ENCODE peak calls at places on chromosomes 4 and X, in seven cellular contexts. S is K562, J is HCT116, D is GM12878, O is H1, F is HepG2, P is SK-N-SH. E is an unnamed sample.

GRCh38 chr4:95835672-95836071 is 4.2 kb upstream of the PDHA2 start:
- DNase-seq in D (no peak), P (peak), F (no peak), J (peak), O (no peak), S (peak), E (no peak)

GRCh38 chrX:23660766-23661132 is 6.5 kb upstream of the PRDX4 start:
- DNase-seq in S (no peak), P (no peak), J (no peak), O (no peak), F (no peak), D (no peak), E (no peak)

GRCh38 chr4:68451246-68452211 is 4.3 kb downstream of the TMPRSS11E start:
- DNase-seq in S (no peak), P (no peak), D (no peak), J (no peak), F (no peak), O (no peak), E (no peak)

GRCh38 chrX:77936299-77936698 is 25.8 kb downstream of the ATP7A start:
- DNase-seq in F (no peak), O (no peak), P (no peak), S (no peak), J (no peak), D (no peak), E (no peak)

GRCh38 chr4:113170818-113171468 is 121.5 kb downstream of the ANK2 start:
- DNase-seq in J (no peak), F (peak), P (no peak), O (no peak), S (no peak), D (no peak), E (no peak)

GRCh38 chr4:24477919-24478318 is 106.4 kb downstream of the DHX15 start:
- DNase-seq in D (no peak), P (peak), O (no peak), F (no peak), J (no peak), S (no peak), E (no peak)

GRCh38 chrX:107674480-107675364 is 46.4 kb downstream of the PRPS1 start:
- DNase-seq in J (no peak), F (no peak), D (no peak), S (peak), O (no peak), P (no peak), E (no peak)

GRCh38 chrX:24081661-24082154 is 27.0 kb downstream of the EIF2S3 start:
- DNase-seq in O (peak), D (no peak), J (peak), S (no peak), P (peak), F (peak), E (peak)

GRCh38 chrX:103175944-103176753 is 38.8 kb upstream of the BEX4 start:
- DNase-seq in J (no peak), S (peak), O (peak), D (no peak), F (peak), P (peak), E (no peak)

GRCh38 chr4:105946771-105947170 is 51.5 kb downstream of the NPNT start:
- DNase-seq in O (no peak), S (no peak), F (no peak), J (no peak), P (no peak), D (no peak), E (no peak)

GRCh38 chrX:12138366-12139313 is at the start of gene FRMPD4:
- DNase-seq in S (no peak), P (peak), F (no peak), O (peak), D (no peak), J (no peak), E (no peak)

GRCh38 chrX:1222511-1223252 is 10.2 kb upstream of the CRLF2 start:
- DNase-seq in S (no peak), D (no peak), O (no peak), P (no peak), F (peak), J (no peak), E (no peak)

GRCh38 chrX:3286196-3286920 is 60.1 kb downstream of the MXRA5 start:
- DNase-seq in S (no peak), D (no peak), O (no peak), F (no peak), J (peak), P (no peak), E (no peak)

GRCh38 chrX:21745756-21746155 is 12.2 kb downstream of the SMPX start:
- DNase-seq in P (peak), O (no peak), D (no peak), J (no peak), F (no peak), S (peak), E (no peak)

GRCh38 chrX:44062842-44063241 is 89.7 kb upstream of the NDP start:
- DNase-seq in O (no peak), D (no peak), P (no peak), F (no peak), J (no peak), S (no peak), E (no peak)

GRCh38 chr4:88613417-88613875 is 21.2 kb downstream of the HERC3 start:
- DNase-seq in D (no peak), F (no peak), J (no peak), S (no peak), O (no peak), P (no peak), E (no peak)

GRCh38 chr4:137124278-137124932 is 407.9 kb downstream of the PCDH18 start:
- DNase-seq in F (peak), O (no peak), S (no peak), P (peak), J (peak), D (peak), E (peak)

GRCh38 chr4:55444822-55445221 is 49.1 kb downstream of the TMEM165 start:
- DNase-seq in F (peak), S (no peak), D (no peak), P (no peak), O (no peak), J (peak), E (no peak)
- TF ChIP-seq SIN3A in F (no peak), S (no peak), D (no peak), P (no peak), O (no peak), J (no peak), E (no peak)

DNA sequence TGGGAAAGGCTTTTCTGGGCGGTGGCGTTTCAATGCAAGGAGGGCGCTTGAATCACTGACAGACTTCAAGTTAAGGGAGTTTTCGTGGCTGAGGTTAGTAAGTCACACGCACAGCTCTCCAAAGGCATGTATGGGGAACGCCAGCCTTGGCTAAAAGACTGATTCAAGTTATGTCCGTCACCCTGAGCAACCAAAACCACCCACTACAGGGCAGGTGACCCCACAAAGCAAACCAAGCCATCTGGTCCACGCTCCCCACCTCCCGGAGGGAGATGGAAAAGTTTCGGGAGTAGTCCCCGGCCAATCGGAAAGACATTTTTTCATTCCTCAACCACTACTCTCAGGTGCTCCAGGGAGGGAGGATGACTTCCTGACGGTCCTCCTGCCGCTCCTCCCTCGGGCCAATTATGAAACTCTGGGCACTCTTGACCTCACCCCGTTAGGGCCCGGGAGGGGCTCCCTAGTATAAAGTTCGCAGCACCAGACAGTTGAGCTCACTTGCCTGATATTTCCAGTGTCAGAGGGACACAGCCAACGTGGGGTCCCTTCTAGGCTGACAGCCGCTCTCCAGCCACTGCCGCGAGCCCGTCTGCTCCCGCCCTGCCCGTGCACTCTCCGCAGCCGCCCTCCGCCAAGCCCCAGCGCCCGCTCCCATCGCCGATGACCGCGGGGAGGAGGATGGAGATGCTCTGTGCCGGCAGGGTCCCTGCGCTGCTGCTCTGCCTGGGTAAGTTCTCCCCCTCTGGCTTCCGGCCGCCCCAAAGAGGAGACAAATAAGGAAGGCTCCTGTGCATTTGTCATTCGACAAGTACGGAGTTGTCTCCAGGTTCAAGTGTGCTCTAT is at the start of gene EREG:
- DNase-seq in O (peak), P (peak), J (peak), D (no peak), S (peak), F (no peak), E (no peak)
- TF ChIP-seq CTCF in O (no peak), P (no peak), J (no peak), D (no peak), S (no peak), F (no peak), E (no peak)

DNA sequence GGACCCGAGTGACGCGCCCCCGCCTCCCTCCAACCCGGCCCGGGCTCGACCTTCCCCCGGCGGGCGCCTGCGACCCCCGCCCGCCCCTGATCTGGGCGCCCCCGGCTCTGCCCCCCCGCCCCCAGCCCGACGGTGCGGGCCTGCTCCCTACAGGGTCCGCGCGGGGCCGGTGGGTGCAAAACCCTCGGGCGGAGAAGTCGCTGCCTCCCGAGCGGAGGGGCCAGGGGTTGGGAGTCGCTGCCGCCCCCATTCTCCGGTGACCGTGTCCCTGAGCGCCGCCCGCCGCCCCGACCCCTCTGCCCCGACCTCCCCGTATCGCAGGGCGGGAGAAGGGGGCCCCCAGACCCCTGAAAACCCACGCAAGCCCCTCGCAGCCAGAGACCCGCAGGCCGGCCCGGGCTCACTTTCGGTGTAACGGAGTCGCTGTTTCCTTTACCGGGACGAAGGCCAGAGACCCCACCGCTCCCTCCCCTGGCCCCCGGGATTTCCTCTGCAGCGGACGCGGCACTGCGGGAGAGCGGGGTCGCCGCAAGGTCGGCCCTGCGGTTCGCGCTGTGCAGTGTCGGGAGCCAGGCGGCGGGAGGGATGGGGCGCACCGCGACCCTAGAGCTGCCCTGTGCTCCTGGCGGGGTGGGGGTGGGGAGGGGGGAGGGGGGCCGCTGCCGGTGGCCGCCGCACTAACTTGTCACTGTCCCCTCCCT is 729 bp upstream of the CPLX1 start:
- DNase-seq in J (no peak), F (no peak), S (peak), P (peak), O (peak), D (no peak), E (no peak)
- H3K4me3 ChIP-seq in J (no peak), F (peak), S (peak), P (no peak), O (peak), D (no peak), E (peak)

DNA sequence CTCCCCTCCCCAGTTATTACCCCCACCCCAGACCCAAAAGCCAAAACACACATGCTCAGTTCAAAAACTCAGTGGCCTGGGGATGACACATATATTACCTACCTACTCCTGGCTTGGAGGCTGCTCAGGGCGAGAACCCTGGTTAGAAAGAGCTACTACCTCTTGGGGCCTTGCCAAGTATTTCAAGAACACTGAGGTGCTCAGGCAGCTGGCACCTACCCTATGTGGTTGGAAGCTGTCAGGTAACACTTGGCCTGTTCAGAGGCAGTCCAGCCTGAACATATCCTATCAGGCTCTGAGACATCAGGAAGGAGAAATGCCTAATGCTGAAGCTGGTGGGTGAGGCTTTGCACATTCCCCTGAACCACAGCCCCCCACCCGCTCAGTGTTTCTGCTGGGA is 4.9 kb downstream of the BCAP31 start:
- DNase-seq in F (no peak), S (no peak), J (no peak), O (no peak), D (no peak), P (no peak), E (no peak)
- TF ChIP-seq SIN3A in F (no peak), S (no peak), J (no peak), O (no peak), D (no peak), P (no peak), E (no peak)

DNA sequence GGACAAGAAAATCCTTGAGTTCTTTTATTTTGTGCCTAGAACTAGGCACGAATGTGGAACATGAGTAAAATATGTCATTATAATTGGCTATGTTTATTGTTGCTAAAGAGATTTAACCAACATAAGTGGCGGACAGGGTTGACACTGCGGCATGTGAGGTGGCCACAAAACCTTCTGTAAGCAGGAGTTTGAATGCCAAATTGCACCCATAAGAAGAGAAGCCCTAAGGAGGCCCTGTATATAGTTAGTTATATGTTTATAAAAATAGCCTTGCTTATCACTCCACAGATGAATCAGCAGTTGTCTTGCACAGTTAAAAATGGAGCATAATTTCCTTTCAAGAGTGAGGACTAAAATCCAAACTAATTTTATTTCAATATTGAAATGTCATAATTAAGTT is 336.1 kb downstream of the GBA3 start:
- DNase-seq in F (no peak), S (no peak), P (no peak), D (no peak), J (no peak), O (no peak), E (no peak)
- TF ChIP-seq CTCF in F (no peak), S (no peak), P (no peak), D (no peak), J (no peak), O (no peak), E (no peak)

GRCh38 chr4:3292571-3293409 is at the start of gene RGS12:
- DNase-seq in O (peak), J (peak), D (peak), S (peak), F (peak), P (peak), E (peak)

GRCh38 chr4:3290476-3290875 is 2.3 kb upstream of the RGS12 start:
- DNase-seq in D (no peak), S (no peak), J (no peak), O (no peak), F (no peak), P (no peak), E (no peak)

GRCh38 chr4:3291411-3291968 is 1.3 kb upstream of the RGS12 start:
- DNase-seq in O (peak), P (no peak), F (peak), D (no peak), S (no peak), J (no peak), E (no peak)

GRCh38 chr4:3291969-3292570 is 751 bp upstream of the RGS12 start:
- DNase-seq in S (peak), J (peak), D (no peak), P (peak), O (peak), F (peak), E (no peak)

GRCh38 chr4:3290889-3291321 is 1.9 kb upstream of the RGS12 start:
- DNase-seq in O (no peak), F (no peak), D (no peak), S (no peak), P (no peak), J (no peak), E (no peak)
- H3K4me3 ChIP-seq in O (no peak), F (no peak), D (no peak), S (no peak), P (no peak), J (no peak), E (no peak)

GRCh38 chr4:48129307-48130014 is 4.6 kb downstream of the TXK start:
- DNase-seq in F (no peak), O (no peak), P (no peak), S (no peak), D (no peak), J (no peak), E (no peak)
- TF ChIP-seq SIN3A in F (no peak), O (no peak), P (no peak), S (no peak), D (no peak), J (no peak), E (no peak)

DNA sequence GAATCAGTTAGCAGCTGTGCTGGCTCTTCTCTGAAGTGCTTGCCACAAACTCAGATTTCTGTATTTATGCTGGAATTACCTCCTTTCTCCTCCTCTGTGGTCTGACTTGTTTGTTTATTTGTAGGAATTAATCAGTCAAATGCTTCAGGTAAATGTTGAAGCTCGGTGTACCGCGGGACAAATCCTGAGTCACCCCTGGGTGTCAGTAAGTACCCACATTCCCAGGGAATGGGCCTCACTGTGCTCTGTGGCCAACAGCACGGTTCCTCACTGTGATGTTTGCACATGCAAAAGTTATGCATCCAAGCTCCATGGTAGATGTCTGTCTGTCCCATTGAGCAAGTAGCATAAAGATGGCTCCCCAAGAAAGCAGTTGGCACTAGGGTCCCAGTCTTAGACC is 169.9 kb downstream of the DCLK2 start:
- DNase-seq in F (peak), D (no peak), J (no peak), P (no peak), S (no peak), O (no peak), E (no peak)
- TF ChIP-seq CTCF in F (peak), D (no peak), J (no peak), P (no peak), S (no peak), O (peak), E (no peak)